ENCODE peak calls at places on chromosomes 6 and 20, in eight cellular contexts. D, Y, B, U, F, G, S and W are unnamed samples.

GRCh38 chr6:161369339-161369738 is 95.5 kb upstream of the AGPAT4 start:
- DNase-seq in S (peak), F (peak), Y (no peak), U (no peak), D (peak), G (no peak), B (no peak), W (peak)

GRCh38 chr6:26020291-26020982 is 57.8 kb downstream of the TRIM38 start:
- DNase-seq in F (peak), B (peak), S (peak), G (peak), D (peak), Y (peak), U (peak), W (no peak)

GRCh38 chr20:19594896-19595295 is 163.2 kb upstream of the RIN2 start:
- DNase-seq in D (no peak), F (no peak), U (no peak), B (no peak), G (no peak), S (no peak), Y (no peak), W (no peak)

GRCh38 chr6:11283629-11284028 is 51.2 kb upstream of the NEDD9 start:
- DNase-seq in B (no peak), G (no peak), Y (no peak), U (no peak), S (no peak), F (no peak), D (no peak), W (no peak)

GRCh38 chr6:166325383-166326042 is 16.8 kb downstream of the SFT2D1 start:
- DNase-seq in Y (no peak), U (no peak), F (no peak), B (no peak), D (no peak), G (no peak), S (no peak), W (no peak)

GRCh38 chr6:36227379-36228344 is 31.1 kb downstream of the BRPF3 start:
- DNase-seq in Y (no peak), S (no peak), G (no peak), F (no peak), U (no peak), D (no peak), B (peak), W (no peak)

GRCh38 chr6:5422321-5422915 is 161.1 kb downstream of the FARS2 start:
- DNase-seq in S (peak), Y (peak), F (no peak), U (no peak), G (no peak), B (no peak), D (peak), W (no peak)

GRCh38 chr20:35012227-35013069 is 56.8 kb downstream of the MYH7B start:
- DNase-seq in F (no peak), S (no peak), B (no peak), G (peak), U (no peak), Y (no peak), D (peak), W (no peak)

GRCh38 chr20:1326031-1326930 is 2.7 kb downstream of the SDCBP2 start:
- DNase-seq in Y (no peak), D (peak), B (peak), G (peak), F (no peak), U (no peak), S (no peak), W (no peak)

GRCh38 chr6:43213431-43213830 is 15.8 kb downstream of the DNPH1 start:
- DNase-seq in U (no peak), F (no peak), S (no peak), B (no peak), D (no peak), G (no peak), Y (no peak), W (no peak)

GRCh38 chr6:29553268-29554057 is 6.1 kb downstream of the UBD start:
- DNase-seq in U (peak), D (peak), B (peak), S (peak), G (peak), Y (peak), F (peak), W (no peak)

GRCh38 chr20:11379257-11380011 is 538.3 kb upstream of the BTBD3 start:
- DNase-seq in B (no peak), D (no peak), Y (peak), F (no peak), G (no peak), U (no peak), S (no peak), W (peak)

DNA sequence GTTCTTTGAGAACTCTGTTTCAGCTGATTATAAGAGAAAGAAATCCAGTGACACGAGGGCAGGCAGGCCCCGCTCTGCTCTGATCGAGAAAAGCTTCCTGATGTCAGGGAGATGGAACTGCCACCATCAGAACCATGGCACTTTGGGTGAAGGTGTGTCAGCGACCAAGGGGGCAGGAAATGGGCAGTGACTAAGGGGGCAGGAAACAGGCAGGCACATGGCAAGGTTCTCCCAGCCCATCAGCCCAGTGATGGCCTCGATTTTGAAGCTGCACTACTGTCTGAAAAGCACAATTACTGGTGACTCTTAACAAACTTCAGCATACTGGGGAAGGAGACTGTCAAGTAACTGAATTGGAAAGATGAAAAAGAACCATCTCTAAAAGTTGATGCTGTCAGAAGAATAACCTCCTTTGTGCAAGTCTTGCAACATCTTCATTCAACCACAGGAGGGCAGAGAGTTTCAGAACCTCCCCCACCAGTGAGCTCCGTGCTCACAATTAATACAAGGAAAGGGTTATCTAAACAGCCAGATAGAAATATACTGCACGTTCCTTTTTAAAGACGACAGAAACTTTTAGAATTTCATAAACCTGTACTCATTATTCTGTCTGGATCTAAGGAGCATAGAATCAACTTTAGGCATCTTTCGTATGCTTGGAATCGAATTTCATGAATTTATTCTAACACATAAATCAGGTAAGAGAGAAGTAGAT is 39.1 kb downstream of the TMX4 start:
- DNase-seq in G (no peak), S (peak), Y (peak), F (no peak), D (peak), U (no peak), B (no peak), W (no peak)
- TF ChIP-seq CTCF in G (peak), S (peak), Y (peak), F (peak), D (peak), U (peak), B (peak), W (peak)

DNA sequence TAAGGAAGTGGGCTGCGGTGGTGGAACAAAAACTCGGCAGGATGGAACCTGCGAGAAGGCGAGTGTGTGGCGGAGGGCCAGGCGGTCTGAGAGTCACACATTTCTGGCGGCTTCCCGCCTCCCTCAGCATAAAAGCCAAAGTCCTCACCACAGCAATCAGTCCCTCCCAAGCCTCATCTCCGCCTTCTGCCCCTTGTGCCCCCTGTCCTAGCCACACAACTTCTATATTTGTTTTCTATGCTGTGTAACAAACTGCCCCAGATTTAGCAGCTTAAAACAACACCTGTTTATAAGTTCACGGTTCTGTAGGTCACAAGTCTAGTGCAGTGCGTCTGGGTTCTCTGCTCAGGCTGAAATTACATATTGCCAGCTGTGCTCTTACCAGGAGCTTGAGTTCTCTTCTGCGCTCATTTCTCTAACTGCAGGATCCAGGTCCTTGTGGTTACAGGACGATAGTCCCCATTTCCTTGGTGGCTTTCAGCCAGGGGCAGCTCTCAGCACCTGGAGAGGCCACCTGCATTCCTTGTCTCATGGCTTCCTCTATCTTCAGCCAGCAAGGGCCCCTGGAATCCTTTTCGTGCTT is 11.7 kb upstream of the SPO11 start:
- DNase-seq in F (no peak), S (no peak), D (no peak), Y (no peak), U (no peak), G (no peak), B (no peak), W (no peak)
- H3K4me3 ChIP-seq in F (no peak), S (no peak), D (no peak), Y (no peak), U (no peak), G (no peak), B (no peak), W (no peak)

DNA sequence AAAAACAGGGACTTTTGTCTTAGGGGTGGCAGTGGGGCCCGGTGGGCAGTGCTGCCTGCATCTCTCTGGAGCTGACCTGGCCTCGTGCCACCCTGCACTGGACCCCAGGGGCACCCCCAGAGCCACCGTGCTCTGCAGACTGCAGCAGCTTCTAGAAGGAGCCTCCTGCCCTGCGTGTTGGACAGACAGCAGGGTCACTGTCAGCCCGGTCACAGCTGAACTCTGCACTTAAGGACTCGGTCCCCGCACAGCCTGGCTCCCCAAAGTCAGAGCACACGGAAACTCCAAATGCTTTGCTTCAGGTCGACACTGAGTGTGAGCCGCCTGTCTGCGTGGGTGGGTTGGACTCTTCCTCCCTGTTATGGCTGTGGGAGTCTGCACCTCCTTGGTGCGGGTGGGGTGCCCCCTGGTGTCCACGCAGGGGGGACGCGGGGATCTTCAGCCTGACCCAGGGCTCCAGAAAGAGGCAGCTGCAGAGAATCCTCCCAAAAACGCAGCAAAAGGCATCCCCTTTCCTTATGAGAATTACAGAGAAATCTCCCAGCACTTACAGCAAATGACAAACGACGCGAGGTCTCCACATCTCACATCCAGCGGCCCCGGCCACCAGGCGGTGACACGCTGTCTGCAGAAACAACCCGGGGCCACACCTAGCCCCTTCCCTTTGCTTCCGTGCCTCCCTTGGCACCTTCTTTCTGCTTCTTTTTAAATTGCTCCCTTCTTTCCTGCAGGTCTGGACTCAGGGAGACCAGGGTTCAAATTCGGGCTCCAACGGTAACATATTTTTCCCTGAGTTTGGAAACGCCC is 36.3 kb upstream of the DACT2 start:
- DNase-seq in Y (peak), B (peak), F (no peak), G (peak), U (peak), S (peak), D (peak), W (no peak)
- TF ChIP-seq CTCF in Y (peak), B (no peak), F (peak), G (peak), U (peak), S (peak), D (peak), W (no peak)

GRCh38 chr20:49753133-49753532 is 39.5 kb upstream of the B4GALT5 start:
- DNase-seq in S (no peak), F (no peak), Y (no peak), B (no peak), U (no peak), G (no peak), D (no peak), W (no peak)

GRCh38 chr20:49752504-49752903 is 38.8 kb upstream of the B4GALT5 start:
- DNase-seq in S (no peak), F (no peak), Y (no peak), G (no peak), U (no peak), B (no peak), D (no peak), W (no peak)

GRCh38 chr20:49750611-49751396 is 37.1 kb upstream of the B4GALT5 start:
- DNase-seq in S (no peak), G (no peak), Y (no peak), F (no peak), U (no peak), B (no peak), D (no peak), W (no peak)

GRCh38 chr20:49748525-49748838 is 34.8 kb upstream of the B4GALT5 start:
- DNase-seq in Y (no peak), U (no peak), S (no peak), G (no peak), F (no peak), B (no peak), D (no peak), W (no peak)

GRCh38 chr20:49751397-49751735 is 37.7 kb upstream of the B4GALT5 start:
- DNase-seq in S (no peak), D (no peak), B (peak), U (no peak), Y (no peak), G (no peak), F (no peak), W (no peak)
- H3K4me3 ChIP-seq in S (no peak), D (no peak), B (no peak), U (no peak), Y (no peak), G (no peak), F (no peak), W (no peak)